ENCODE peak calls at places on chromosomes 6 and 20, in seven cellular contexts. T is breast epithelium, O is GM12878, A is GM23338, Y is stomach, E is sigmoid colon, S is vagina. H is an unnamed sample.

GRCh38 chr6:166439366-166440091 is 56.8 kb upstream of the MPC1 start:
- DNase-seq in S (no peak), A (no peak), Y (no peak), O (no peak), T (no peak), E (no peak), H (no peak)

GRCh38 chr6:15507746-15508145 is 155.1 kb downstream of the DTNBP1 start:
- DNase-seq in Y (no peak), E (peak; percentile 29), S (no peak), O (no peak), A (no peak), T (no peak), H (no peak)

GRCh38 chr6:118305081-118305480 is 243.0 kb upstream of the PLN start:
- DNase-seq in T (no peak), A (no peak), O (no peak), S (no peak), Y (no peak), E (no peak), H (no peak)

GRCh38 chr20:47318596-47319516 is 37.6 kb downstream of the ZMYND8 start:
- DNase-seq in S (no peak), E (peak; percentile 96), O (no peak), T (peak; percentile 88), A (peak; percentile 83), Y (peak; percentile 85), H (peak; percentile 77)

GRCh38 chr6:73451166-73452106 is 661 bp downstream of the CGAS start:
- DNase-seq in O (no peak), A (peak; percentile 70), Y (peak; percentile 38), T (no peak), E (peak; percentile 70), S (no peak), H (peak; percentile 6)

GRCh38 chr6:13923527-13924145 is 1.1 kb upstream of the RNF182 start:
- DNase-seq in E (no peak), O (no peak), A (no peak), Y (no peak), S (no peak), T (no peak), H (no peak)

GRCh38 chr6:3784885-3785744 is 33.6 kb upstream of the PXDC1 start:
- DNase-seq in S (no peak), T (no peak), E (no peak), O (no peak), A (no peak), Y (no peak), H (no peak)

GRCh38 chr6:123589973-123590372 is 46.8 kb downstream of the TRDN start:
- DNase-seq in S (no peak), Y (no peak), T (no peak), O (no peak), A (peak; percentile 25), E (no peak), H (no peak)

GRCh38 chr20:45049904-45050471 is 50.9 kb downstream of the KCNS1 start:
- DNase-seq in O (no peak), E (no peak), A (no peak), Y (no peak), T (no peak), S (no peak), H (no peak)

GRCh38 chr6:28589234-28589951 is 63.7 kb downstream of the GPX5 start:
- DNase-seq in T (no peak), E (no peak), A (peak; percentile 97), O (peak; percentile 70), Y (no peak), S (no peak), H (no peak)

GRCh38 chr6:1382331-1382882 is 7.0 kb upstream of the FOXF2 start:
- DNase-seq in O (no peak), S (no peak), T (no peak), A (peak; percentile 70), E (no peak), Y (no peak), H (no peak)

GRCh38 chr6:158457616-158458278 is 102.1 kb upstream of the TMEM181 start:
- DNase-seq in A (no peak), E (no peak), T (no peak), Y (no peak), O (no peak), S (no peak), H (no peak)

GRCh38 chr20:38441916-38442315 is 6.8 kb upstream of the SNHG17 start:
- DNase-seq in E (no peak), O (no peak), A (no peak), S (no peak), Y (no peak), T (no peak), H (no peak)

GRCh38 chr20:44496976-44497375 is 21.3 kb downstream of the TTPAL start:
- DNase-seq in Y (no peak), T (no peak), A (no peak), O (no peak), E (peak; percentile 35), S (no peak), H (no peak)

GRCh38 chr20:56411759-56412472 is at the start of gene CASS4:
- DNase-seq in Y (no peak), T (no peak), A (no peak), O (no peak), E (no peak), S (no peak), H (no peak)

GRCh38 chr20:23634985-23635767 is 2.6 kb downstream of the CST3 start:
- DNase-seq in T (peak; percentile 96), Y (no peak), E (no peak), O (no peak), A (no peak), S (no peak), H (no peak)

GRCh38 chr20:22496817-22497216 is 87.6 kb downstream of the FOXA2 start:
- DNase-seq in T (no peak), E (no peak), Y (no peak), O (no peak), S (no peak), A (no peak), H (no peak)

GRCh38 chr6:155311076-155311475 is 3.2 kb downstream of the TFB1M start:
- DNase-seq in E (no peak), S (no peak), O (no peak), Y (peak; percentile 60), A (no peak), T (no peak), H (no peak)

GRCh38 chr6:155309150-155309549 is 5.1 kb downstream of the TFB1M start:
- DNase-seq in A (no peak), T (no peak), E (no peak), O (no peak), Y (no peak), S (no peak), H (no peak)

GRCh38 chr6:155303361-155303870 is 10.9 kb downstream of the TFB1M start:
- DNase-seq in O (no peak), A (no peak), T (no peak), Y (no peak), E (no peak), S (no peak), H (no peak)

GRCh38 chr6:155310596-155310995 is 3.7 kb downstream of the TFB1M start:
- DNase-seq in A (no peak), S (no peak), O (no peak), T (no peak), Y (no peak), E (no peak), H (no peak)

GRCh38 chr6:155306958-155307357 is 7.3 kb downstream of the TFB1M start:
- DNase-seq in S (no peak), Y (no peak), A (no peak), E (no peak), O (no peak), T (no peak), H (no peak)
- H3K36me3 ChIP-seq in S (no peaks in the 10 kb centered on the region), Y (peaks cover 45% of the 10 kb centered on the region), A (peaks cover 25% of the 10 kb centered on the region), E (peaks cover 5% of the 10 kb centered on the region), O (peaks cover 11% of the 10 kb centered on the region), T (no peaks in the 10 kb centered on the region), H (no peaks in the 10 kb centered on the region)

DNA sequence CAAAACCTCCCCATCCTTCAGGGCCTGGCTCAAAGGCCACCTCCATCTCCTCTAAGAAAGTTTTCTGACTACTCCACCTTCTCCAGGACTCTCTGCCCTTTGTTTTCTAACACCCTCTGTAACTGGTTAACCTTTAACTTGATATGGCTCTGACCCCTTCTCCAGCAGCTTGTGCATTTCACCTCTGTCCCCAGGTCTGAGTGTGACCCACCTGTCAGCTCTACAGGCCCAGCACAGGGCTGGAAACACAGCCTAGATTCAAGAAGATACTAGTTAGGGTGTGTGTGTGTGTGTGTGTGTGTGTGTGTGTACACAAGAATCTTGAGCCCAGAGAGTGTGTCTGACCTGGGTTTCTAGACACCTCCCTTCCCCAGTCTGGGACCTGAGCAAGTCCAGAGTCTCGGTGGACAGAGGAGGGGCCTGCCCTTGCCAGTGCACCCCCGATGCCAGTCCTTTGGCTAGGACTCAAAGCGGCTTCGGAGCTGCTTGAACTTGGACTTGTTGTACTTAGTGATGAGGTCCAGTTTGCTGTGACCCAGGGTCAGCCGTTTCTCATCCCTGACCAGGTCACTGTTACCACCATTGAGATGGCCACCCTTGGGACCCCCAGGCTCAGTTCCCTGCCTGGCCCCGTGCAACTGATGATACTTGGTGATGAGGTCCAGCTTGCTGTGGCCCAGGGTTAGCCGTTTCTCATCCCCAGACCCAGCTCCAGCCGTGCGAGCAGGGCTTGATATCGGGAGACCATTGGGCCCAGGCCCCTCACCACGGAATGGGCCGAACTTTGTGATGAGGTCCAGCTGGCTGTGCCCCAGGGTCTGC is 1.7 kb upstream of the EIF6 start:
- DNase-seq in T (no peak), S (no peak), Y (no peak), O (no peak), A (no peak), E (no peak), H (no peak)
- TF ChIP-seq POLR2AphosphoS5 in T (no peak), S (no peak), Y (no peak), O (no peak), A (no peak), E (no peak), H (no peak)

GRCh38 chr6:35027807-35028206 is 113.3 kb downstream of the TCP11 start:
- DNase-seq in A (no peak), S (no peak), O (no peak), Y (no peak), T (no peak), E (no peak), H (peak; percentile 46)
- TF ChIP-seq CTCF in A (no peak), S (no peak), O (no peak), Y (no peak), T (no peak), E (no peak), H (no peak)

GRCh38 chr6:36109092-36109491 is 21.2 kb upstream of the MAPK13 start:
- DNase-seq in O (no peak), A (no peak), Y (no peak), S (no peak), E (no peak), T (no peak), H (no peak)

GRCh38 chr6:36110053-36110452 is 20.3 kb upstream of the MAPK13 start:
- DNase-seq in T (no peak), S (no peak), A (no peak), Y (no peak), O (no peak), E (no peak), H (no peak)

GRCh38 chr6:36099872-36100483 is 30.3 kb upstream of the MAPK13 start:
- DNase-seq in T (no peak), S (no peak), E (no peak), O (no peak), A (no peak), Y (no peak), H (no peak)

GRCh38 chr6:36101691-36102090 is 28.6 kb upstream of the MAPK13 start:
- DNase-seq in S (no peak), T (no peak), A (no peak), O (no peak), Y (no peak), E (no peak), H (no peak)

DNA sequence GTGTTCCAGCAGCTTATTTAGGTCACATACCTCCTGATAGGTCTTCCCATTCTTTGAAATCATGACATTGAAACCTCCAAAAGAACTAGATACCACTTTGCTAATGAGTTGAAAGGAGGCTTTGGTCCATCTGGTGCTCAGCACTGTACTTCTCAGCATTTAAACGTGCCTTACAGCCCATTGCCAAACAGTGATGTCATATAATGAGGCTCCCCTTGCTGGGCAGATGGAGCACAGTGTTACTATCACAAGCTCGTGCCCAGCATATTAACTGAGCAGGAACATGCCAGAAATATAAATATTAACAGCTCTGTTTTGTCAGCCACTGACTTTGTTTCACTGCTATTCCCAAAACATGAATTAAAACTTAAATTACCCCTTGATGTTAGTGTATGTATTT is 25.5 kb upstream of the MAPK13 start:
- DNase-seq in E (no peak), O (no peak), A (no peak), T (no peak), S (no peak), Y (no peak), H (no peak)
- H3K36me3 ChIP-seq in E (peaks cover 32% of the 10 kb centered on the region), O (peaks cover 16% of the 10 kb centered on the region), A (no peaks in the 10 kb centered on the region), T (no peaks in the 10 kb centered on the region), S (peaks cover 4% of the 10 kb centered on the region), Y (peaks cover 75% of the 10 kb centered on the region), H (no peaks in the 10 kb centered on the region)